ENCODE peak calls at places on chromosomes 7 and 10, in eight cellular contexts. O, J, H, N, G, U, L and Y are unnamed samples. For H3K4me1, the result is how much of the 10 kb centered on the place peaks cover.

GRCh38 chr7:1150400-1151002 is 9.5 kb downstream of the ZFAND2A start:
- DNase-seq in N (no peak), H (no peak), J (no peak), U (no peak), O (no peak), G (no peak), L (no peak), Y (no peak)

GRCh38 chr7:72751978-72752377 is 76.0 kb downstream of the TYW1B start:
- DNase-seq in O (peak), L (no peak), G (no peak), N (no peak), U (peak), H (peak), J (peak), Y (no peak)

GRCh38 chr10:128714240-128714639 is 588.0 kb upstream of the MKI67 start:
- DNase-seq in U (no peak), N (no peak), O (no peak), H (no peak), G (no peak), L (no peak), J (no peak), Y (no peak)

GRCh38 chr7:29989257-29989995 is at the start of gene SCRN1:
- DNase-seq in O (peak), G (peak), J (peak), H (peak), N (peak), U (peak), L (peak), Y (peak)

GRCh38 chr10:70296406-70296899 is 12.6 kb upstream of the NPFFR1 start:
- DNase-seq in N (peak), G (peak), L (peak), O (no peak), H (peak), J (peak), U (peak), Y (no peak)

GRCh38 chr7:92767427-92767826 is 68.9 kb downstream of the CDK6 start:
- DNase-seq in H (no peak), U (peak), J (peak), O (no peak), G (peak), L (no peak), N (peak), Y (no peak)

GRCh38 chr7:70372768-70373241 is 759.1 kb upstream of the GALNT17 start:
- DNase-seq in H (no peak), U (no peak), G (no peak), L (no peak), N (no peak), O (no peak), J (no peak), Y (no peak)

GRCh38 chr7:111392294-111392693 is 170.0 kb downstream of the IMMP2L start:
- DNase-seq in G (no peak), H (no peak), L (no peak), U (peak), N (no peak), O (no peak), J (no peak), Y (no peak)

GRCh38 chr10:4568086-4568485 is 257.9 kb upstream of the AKR1E2 start:
- DNase-seq in H (no peak), G (no peak), J (no peak), U (no peak), L (no peak), N (no peak), O (no peak), Y (no peak)

GRCh38 chr7:1359681-1360485 is 99.4 kb downstream of the MICALL2 start:
- DNase-seq in O (no peak), L (peak), N (no peak), G (no peak), U (no peak), H (no peak), J (no peak), Y (no peak)

GRCh38 chr10:73848821-73849489 is 25.4 kb downstream of the CAMK2G start:
- DNase-seq in O (peak), J (peak), N (peak), U (peak), G (peak), H (peak), L (peak), Y (peak)

GRCh38 chr10:131099028-131099427 is 212.5 kb downstream of the TCERG1L start:
- DNase-seq in N (no peak), G (peak), J (no peak), L (no peak), H (no peak), U (no peak), O (no peak), Y (no peak)

GRCh38 chr7:156139633-156140032 is 327.4 kb upstream of the SHH start:
- DNase-seq in N (no peak), O (no peak), U (no peak), L (peak), H (no peak), G (no peak), J (no peak), Y (no peak)

GRCh38 chr10:5538892-5539651 is 14.3 kb downstream of the CALML3 start:
- DNase-seq in G (no peak), N (no peak), H (no peak), O (no peak), J (peak), L (peak), U (no peak), Y (no peak)

GRCh38 chr10:132059760-132060508 is 5.8 kb upstream of the JAKMIP3 start:
- DNase-seq in O (no peak), L (peak), G (no peak), U (no peak), H (no peak), N (no peak), J (no peak), Y (no peak)

GRCh38 chr7:124152859-124153692 is 120.2 kb upstream of the TMEM229A start:
- DNase-seq in G (peak), U (peak), H (peak), O (peak), N (peak), J (peak), L (no peak), Y (no peak)

GRCh38 chr7:42605800-42606199 is 306.1 kb downstream of the C7orf25 start:
- DNase-seq in H (no peak), J (peak), O (no peak), L (no peak), U (no peak), N (peak), G (peak), Y (no peak)

GRCh38 chr10:69730251-69731156 is 71.2 kb upstream of the COL13A1 start:
- DNase-seq in U (no peak), G (no peak), H (no peak), J (peak), L (peak), N (peak), O (no peak), Y (no peak)

GRCh38 chr7:99679032-99679399 is 780 bp downstream of the CYP3A5 start:
- DNase-seq in O (no peak), U (no peak), H (peak), J (peak), N (peak), L (no peak), G (peak), Y (no peak)

GRCh38 chr7:41303709-41304108 is 399.2 kb downstream of the INHBA start:
- DNase-seq in H (no peak), G (no peak), O (no peak), N (no peak), L (no peak), J (no peak), U (no peak), Y (no peak)

GRCh38 chr7:41304995-41305394 is 397.9 kb downstream of the INHBA start:
- DNase-seq in J (no peak), L (no peak), U (no peak), O (no peak), N (no peak), G (no peak), H (no peak), Y (no peak)
- H3K4me1 ChIP-seq in J (under half), L (under half), U (under half), O (under half), N (under half), G (under half), H (under half), Y (under half)

GRCh38 chr10:78169214-78169613 is 135.6 kb downstream of the RPS24 start:
- DNase-seq in N (no peak), O (no peak), L (no peak), U (no peak), H (no peak), J (no peak), G (no peak), Y (no peak)
- H3K4me1 ChIP-seq in N (under half), O (under half), L (under half), U (under half), H (under half), J (under half), G (under half), Y (under half)

GRCh38 chr10:79092292-79092896 is 23.6 kb downstream of the ZMIZ1 start:
- DNase-seq in G (no peak), U (no peak), L (no peak), J (no peak), O (no peak), H (no peak), N (no peak), Y (no peak)
- H3K4me1 ChIP-seq in G (under half), U (under half), L (half or more), J (half or more), O (under half), H (under half), N (under half), Y (under half)

GRCh38 chr10:93438796-93439253 is 43.3 kb downstream of the MYOF start:
- DNase-seq in J (no peak), H (peak), U (no peak), G (no peak), N (no peak), L (peak), O (peak), Y (no peak)
- H3K4me1 ChIP-seq in J (under half), H (under half), U (half or more), G (half or more), N (half or more), L (half or more), O (under half), Y (under half)

GRCh38 chr7:81819861-81820260 is 50.0 kb upstream of the HGF start:
- DNase-seq in L (no peak), U (no peak), J (no peak), N (no peak), G (no peak), H (no peak), O (no peak), Y (no peak)

DNA sequence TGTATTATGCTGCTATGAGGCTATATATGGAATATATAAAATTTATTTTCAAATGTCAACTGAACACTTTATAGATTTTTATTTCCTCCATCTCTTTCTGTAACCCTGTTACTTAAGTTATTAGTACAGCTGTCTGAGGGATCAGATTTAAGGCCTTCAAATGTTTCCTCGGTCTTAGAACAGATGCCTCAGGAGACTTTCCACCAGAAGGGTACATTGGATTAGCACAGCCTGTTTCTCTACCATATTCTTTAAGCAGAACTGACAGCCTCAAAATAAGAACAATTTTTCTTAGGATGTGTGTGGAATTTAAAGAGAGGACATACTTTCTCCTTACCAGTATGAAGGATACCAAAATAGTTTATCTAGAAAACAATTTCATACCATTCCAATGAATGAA is 53.0 kb upstream of the HGF start:
- DNase-seq in O (no peak), L (no peak), U (no peak), G (no peak), H (no peak), J (no peak), N (no peak), Y (no peak)
- H3K4me1 ChIP-seq in O (under half), L (under half), U (under half), G (under half), H (under half), J (under half), N (under half), Y (under half)